ENCODE peak calls at places on chromosomes 6 and 20, in ten cellular contexts. Y, T, A, O, R, I, S, M, X and P are unnamed samples.

GRCh38 chr6:168388641-168389633 is 52.0 kb upstream of the SMOC2 start:
- DNase-seq in Y (no peak), T (no peak), A (no peak), O (no peak), R (no peak), I (no peak), S (no peak), M (no peak), X (no peak), P (no peak)

GRCh38 chr6:73675466-73676098 is 20.4 kb upstream of the CD109 start:
- DNase-seq in Y (peak), T (peak), A (no peak), O (peak), R (peak), I (peak), S (peak), M (peak), X (peak), P (no peak)

GRCh38 chr20:32494498-32495216 is 90.5 kb downstream of the NOL4L start:
- DNase-seq in Y (no peak), T (no peak), A (no peak), O (no peak), R (peak), I (no peak), S (no peak), M (no peak), X (no peak), P (no peak)

GRCh38 chr20:38745757-38746156 is 2.5 kb upstream of the ACTR5 start:
- DNase-seq in Y (no peak), T (no peak), A (no peak), O (no peak), R (no peak), I (no peak), S (no peak), M (no peak), X (no peak), P (no peak)

GRCh38 chr20:54650201-54650722 is 174.9 kb downstream of the DOK5 start:
- DNase-seq in Y (no peak), T (no peak), A (no peak), O (no peak), R (no peak), I (no peak), S (no peak), M (no peak), X (no peak), P (no peak)

GRCh38 chr6:14118091-14118439 is 493 bp downstream of the CD83 start:
- DNase-seq in Y (no peak), T (no peak), A (no peak), O (no peak), R (no peak), I (no peak), S (no peak), M (no peak), X (no peak), P (no peak)

GRCh38 chr6:22737331-22737730 is 168.0 kb downstream of the HDGFL1 start:
- DNase-seq in Y (peak), T (peak), A (no peak), O (peak), R (peak), I (no peak), S (peak), M (peak), X (peak), P (no peak)

GRCh38 chr20:46959081-46959692 is 64.5 kb downstream of the EYA2 start:
- DNase-seq in Y (peak), T (peak), A (no peak), O (no peak), R (no peak), I (no peak), S (peak), M (no peak), X (no peak), P (peak)

GRCh38 chr6:10276888-10277287 is 138.0 kb downstream of the TFAP2A start:
- DNase-seq in Y (no peak), T (no peak), A (no peak), O (no peak), R (no peak), I (no peak), S (no peak), M (no peak), X (no peak), P (no peak)

GRCh38 chr20:23094927-23095326 is 8.8 kb upstream of the CD93 start:
- DNase-seq in Y (no peak), T (peak), A (no peak), O (no peak), R (no peak), I (no peak), S (peak), M (no peak), X (no peak), P (no peak)

GRCh38 chr6:13668291-13668928 is 43.2 kb downstream of the RANBP9 start:
- DNase-seq in Y (no peak), T (no peak), A (no peak), O (no peak), R (no peak), I (no peak), S (peak), M (no peak), X (no peak), P (no peak)

GRCh38 chr6:30683137-30683979 is 3.1 kb downstream of the PPP1R18 start:
- DNase-seq in Y (no peak), T (no peak), A (no peak), O (no peak), R (peak), I (no peak), S (peak), M (peak), X (no peak), P (no peak)

GRCh38 chr20:36744764-36745191 is 1.1 kb downstream of the NDRG3 start:
- DNase-seq in Y (peak), T (peak), A (peak), O (no peak), R (no peak), I (no peak), S (peak), M (peak), X (no peak), P (no peak)

GRCh38 chr6:12431023-12431422 is 140.9 kb downstream of the EDN1 start:
- DNase-seq in Y (no peak), T (no peak), A (no peak), O (no peak), R (no peak), I (no peak), S (no peak), M (no peak), X (no peak), P (no peak)

GRCh38 chr6:2387445-2387844 is 142.0 kb upstream of the GMDS start:
- DNase-seq in Y (no peak), T (no peak), A (no peak), O (no peak), R (no peak), I (no peak), S (no peak), M (no peak), X (no peak), P (no peak)

GRCh38 chr6:2385584-2385983 is 140.2 kb upstream of the GMDS start:
- DNase-seq in Y (no peak), T (no peak), A (no peak), O (no peak), R (no peak), I (no peak), S (no peak), M (no peak), X (no peak), P (no peak)

GRCh38 chr6:2384518-2384917 is 139.1 kb upstream of the GMDS start:
- DNase-seq in Y (no peak), T (no peak), A (no peak), O (no peak), R (no peak), I (no peak), S (no peak), M (no peak), X (no peak), P (no peak)

DNA sequence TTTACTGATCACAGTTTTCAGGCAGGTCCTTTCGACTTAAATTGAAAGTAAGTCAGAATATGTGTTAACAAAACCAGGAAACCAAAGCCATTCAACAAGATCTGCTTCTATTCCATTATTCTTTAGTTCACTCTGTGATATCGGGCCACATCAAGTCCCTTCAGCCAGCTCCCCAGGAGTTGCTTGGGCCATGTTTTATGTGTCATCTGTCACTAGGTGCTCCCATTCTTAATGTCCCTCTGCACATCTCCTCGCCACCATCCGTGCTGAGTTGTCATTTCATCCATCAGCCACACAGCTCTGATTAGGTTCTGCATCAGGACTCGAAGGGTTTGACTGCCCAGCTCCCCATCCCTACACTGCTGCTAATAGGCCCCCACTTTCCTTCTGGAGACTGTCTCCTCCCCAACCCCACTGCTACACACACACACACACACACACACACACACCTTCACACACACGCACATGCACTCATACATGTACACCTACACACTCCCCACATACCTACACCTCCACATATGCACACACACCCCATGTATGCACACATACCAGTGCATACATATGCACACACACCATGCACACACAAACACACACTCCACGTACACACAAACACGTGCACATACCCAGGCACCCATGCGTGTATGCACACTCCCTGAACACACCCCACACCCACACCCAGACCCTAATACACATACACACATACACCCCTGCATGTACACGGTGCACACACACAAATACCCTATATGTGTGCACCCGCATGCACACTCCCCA is 143.3 kb upstream of the GMDS start:
- DNase-seq in Y (no peak), T (no peak), A (no peak), O (no peak), R (no peak), I (no peak), S (no peak), M (no peak), X (no peak), P (no peak)
- H3K4me3 ChIP-seq in Y (no peak), T (no peak), A (no peak), O (no peak), R (no peak), I (no peak), S (no peak), M (no peak), X (no peak), P (no peak)

GRCh38 chr6:143680157-143680556 is 2.4 kb downstream of the PHACTR2 start:
- DNase-seq in Y (no peak), T (no peak), A (no peak), O (no peak), R (no peak), I (no peak), S (no peak), M (no peak), X (no peak), P (no peak)
- H3K4me3 ChIP-seq in Y (peak), T (peak), A (peak), O (peak), R (no peak), I (no peak), S (no peak), M (peak), X (peak), P (no peak)

GRCh38 chr20:21100590-21101452 is 5.3 kb downstream of the LINC00237 start:
- DNase-seq in Y (peak), T (no peak), A (no peak), O (peak), R (no peak), I (no peak), S (no peak), M (peak), X (no peak), P (no peak)
- H3K4me3 ChIP-seq in Y (no peak), T (no peak), A (peak), O (peak), R (peak), I (no peak), S (no peak), M (peak), X (peak), P (no peak)

GRCh38 chr6:154526997-154527396 is 16.5 kb upstream of the CNKSR3 start:
- DNase-seq in Y (no peak), T (no peak), A (no peak), O (no peak), R (no peak), I (no peak), S (no peak), M (no peak), X (no peak), P (no peak)
- H3K4me3 ChIP-seq in Y (no peak), T (no peak), A (no peak), O (no peak), R (no peak), I (no peak), S (no peak), M (no peak), X (no peak), P (no peak)

DNA sequence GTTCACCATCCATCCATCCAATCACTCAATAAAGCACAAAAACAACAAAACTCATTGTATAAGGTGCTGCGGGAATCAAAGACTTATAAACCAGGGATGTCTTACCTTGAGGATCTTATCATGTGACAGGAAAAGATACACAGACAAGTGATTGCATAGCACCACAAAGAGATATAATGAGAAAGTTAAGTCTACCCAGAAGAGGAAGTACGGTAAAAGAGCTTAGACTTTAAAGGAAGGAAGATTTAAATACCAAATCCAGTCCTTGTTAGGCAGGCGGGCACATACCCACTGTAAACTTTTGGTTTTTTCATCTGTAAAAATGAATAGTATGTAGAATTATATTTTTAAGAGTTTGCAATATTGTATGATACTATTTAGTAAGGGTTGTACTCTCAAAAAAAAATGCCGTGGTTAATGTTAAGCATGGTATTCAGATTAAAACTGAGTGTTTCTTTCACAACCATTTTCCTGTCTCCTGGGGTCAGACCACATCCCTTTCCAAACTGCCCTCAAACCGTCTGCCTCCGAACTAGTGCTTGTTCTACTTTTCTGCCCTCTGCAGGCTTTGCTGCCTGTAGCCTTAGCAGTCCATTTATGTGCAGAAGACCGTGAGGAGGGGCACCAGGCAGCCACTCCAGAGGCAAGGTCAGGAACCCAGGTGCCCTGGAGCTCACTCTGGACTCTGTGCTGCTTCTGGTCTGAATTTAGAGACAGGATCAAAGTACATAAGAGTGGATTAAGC is 179.5 kb upstream of the SYNDIG1 start:
- DNase-seq in Y (no peak), T (no peak), A (no peak), O (no peak), R (no peak), I (no peak), S (no peak), M (no peak), X (no peak), P (no peak)
- H3K4me3 ChIP-seq in Y (no peak), T (no peak), A (no peak), O (no peak), R (no peak), I (no peak), S (no peak), M (no peak), X (no peak), P (no peak)

DNA sequence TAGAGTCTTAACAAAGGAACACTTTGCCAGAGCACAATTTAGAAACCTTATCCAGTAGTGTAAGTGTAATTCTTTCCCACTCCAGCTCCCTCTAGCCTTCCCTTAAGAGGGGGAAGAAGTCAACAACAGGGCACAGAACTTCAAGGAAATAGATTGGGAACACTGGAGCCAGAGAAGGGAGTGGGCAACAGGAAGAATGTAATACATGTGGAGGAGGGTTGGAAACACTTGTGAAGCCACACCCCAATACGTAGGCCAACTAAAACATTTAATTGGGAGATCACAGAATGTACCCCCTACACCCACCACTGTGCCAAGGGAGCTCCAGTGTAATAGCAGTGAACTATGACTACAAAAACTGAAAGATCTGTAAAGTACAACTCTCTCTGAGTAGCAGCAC is 735.7 kb upstream of the HS3ST5 start:
- DNase-seq in Y (no peak), T (no peak), A (no peak), O (no peak), R (no peak), I (no peak), S (no peak), M (no peak), X (no peak), P (no peak)
- H3K4me3 ChIP-seq in Y (no peak), T (no peak), A (no peak), O (no peak), R (no peak), I (no peak), S (no peak), M (no peak), X (no peak), P (no peak)

DNA sequence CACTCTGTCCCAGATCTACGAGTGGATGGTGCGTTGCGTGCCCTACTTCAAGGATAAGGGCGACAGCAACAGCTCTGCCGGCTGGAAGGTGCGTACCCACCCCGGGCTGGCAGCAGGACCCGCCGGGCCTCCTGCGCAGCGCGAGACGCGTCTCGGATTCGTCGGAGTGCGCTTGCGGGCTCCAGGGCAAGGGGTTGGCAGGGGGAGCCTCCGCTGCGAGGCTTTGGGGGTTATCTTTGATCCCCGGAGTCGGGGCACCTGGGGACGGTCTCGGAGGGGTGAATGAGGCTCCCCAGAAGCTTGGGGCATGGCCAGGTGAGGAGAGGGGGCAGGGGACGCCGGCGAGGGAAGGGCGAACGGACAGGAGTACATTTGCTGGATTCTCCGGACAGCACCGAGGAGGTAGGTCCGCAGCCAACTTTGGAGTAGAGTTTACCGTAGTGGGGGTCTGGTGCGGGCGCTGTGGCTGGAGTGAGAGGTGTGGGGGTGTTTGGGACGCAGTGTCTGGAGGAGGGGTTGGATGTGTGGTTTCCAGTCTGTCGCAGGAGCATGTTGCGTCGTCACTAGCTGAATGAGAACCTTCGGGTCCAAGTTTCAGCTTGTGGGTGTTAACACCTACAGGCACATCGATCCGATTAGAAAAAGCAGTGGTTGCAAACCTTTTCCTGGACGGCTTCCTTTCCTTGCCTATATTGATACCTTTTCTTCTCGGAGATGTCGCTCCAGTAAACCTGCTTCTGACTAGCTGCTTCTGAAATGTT is 1.2 kb downstream of the FOXO3 start:
- DNase-seq in Y (peak), T (peak), A (no peak), O (peak), R (peak), I (peak), S (peak), M (peak), X (peak), P (no peak)
- H3K4me3 ChIP-seq in Y (peak), T (peak), A (peak), O (no peak), R (peak), I (peak), S (peak), M (peak), X (peak), P (peak)